ENCODE peak calls at places on chromosomes 6 and 20, in ten cellular contexts. S is ELR; H is A549; D is naive thymus-derived CD4-positive, alpha-beta T cell; U is SW 1271; Z is NCI-H345; C is activated T-helper 1 cell treated with anti-CD3 and anti-CD28 coated beads, Interleukin-12 subunit alpha, Interleukin-12 subunit beta, Interleukin-2, Interleukin-4 antibody, amounts not matched to agents 30 ng/mL and 10 ng/mL and 1 ng/mL, durations not matched to agents 14 hours and 24 hours and 36 hours; L is EL; E is foreskin fibroblast; X is activated gamma-delta T cell treated with anti-CD3 and anti-CD28 coated beads, Interleukin-2, amount 50 U/mL, for 16 hours. P is an unnamed sample.
A peak's percentile ranks its signal among the peaks of the same experiment; 100 is the strongest.

GRCh38 chr6:138695193-138695592 is 78.4 kb upstream of the CCDC28A start:
- DNase-seq in U (no peak), L (no peak), Z (no peak), X (no peak), C (no peak), D (no peak), S (no peak), E (no peak), H (no peak), P (no peak)

GRCh38 chr6:17305219-17306001 is 24.2 kb downstream of the RBM24 start:
- DNase-seq in S (peak; percentile 61), U (no peak), H (no peak), X (no peak), C (no peak), L (peak; percentile 36), E (no peak), D (no peak), Z (no peak), P (no peak)

GRCh38 chr20:6731951-6732580 is 35.4 kb upstream of the BMP2 start:
- DNase-seq in S (no peak), Z (no peak), H (no peak), C (no peak), E (no peak), U (no peak), X (no peak), L (no peak), D (no peak), P (no peak)

GRCh38 chr6:47073125-47074110 is 31.3 kb upstream of the ADGRF1 start:
- DNase-seq in L (no peak), X (no peak), U (no peak), D (no peak), C (no peak), S (peak; percentile 44), E (no peak), Z (no peak), H (no peak), P (no peak)

GRCh38 chr6:112337209-112337638 is 9.9 kb upstream of the RFPL4B start:
- DNase-seq in S (peak; percentile 84), D (no peak), H (peak; percentile 62), L (peak; percentile 83), C (no peak), E (peak; percentile 84), X (no peak), Z (peak; percentile 73), U (peak; percentile 33), P (no peak)

GRCh38 chr6:27684264-27685211 is 211.6 kb upstream of the ZNF184 start:
- DNase-seq in L (peak; percentile 88), X (peak; percentile 14), U (peak; percentile 98), H (peak; percentile 93), E (peak; percentile 65), D (peak; percentile 39), Z (peak; percentile 75), S (peak; percentile 95), C (peak; percentile 37), P (peak; percentile 71)

GRCh38 chr6:165025040-165025439 is 284.4 kb downstream of the C6orf118 start:
- DNase-seq in H (no peak), Z (no peak), D (no peak), C (no peak), S (no peak), L (no peak), X (no peak), U (no peak), E (no peak), P (no peak)

GRCh38 chr6:40398810-40399477 is 188.2 kb downstream of the LRFN2 start:
- DNase-seq in Z (peak; percentile 15), U (no peak), X (no peak), C (no peak), E (no peak), S (no peak), D (no peak), H (no peak), L (no peak), P (no peak)

GRCh38 chr6:41367700-41368099 is 32.3 kb downstream of the NCR2 start:
- DNase-seq in U (peak; percentile 68), X (no peak), S (peak; percentile 65), C (no peak), E (no peak), Z (peak; percentile 72), D (no peak), H (peak; percentile 56), L (peak; percentile 53), P (no peak)

GRCh38 chr6:2388554-2389324 is 143.3 kb upstream of the GMDS start:
- DNase-seq in H (no peak), C (no peak), E (no peak), S (no peak), U (no peak), Z (no peak), D (no peak), X (no peak), L (no peak), P (no peak)

GRCh38 chr6:150528648-150529285 is 70.9 kb upstream of the PLEKHG1 start:
- DNase-seq in S (no peak), C (no peak), E (peak; percentile 1), L (peak; percentile 40), D (no peak), U (no peak), H (no peak), Z (no peak), X (no peak), P (no peak)

GRCh38 chr6:168270274-168271174 is 49.1 kb downstream of the DACT2 start:
- DNase-seq in L (no peak), S (no peak), Z (no peak), X (no peak), D (no peak), U (no peak), H (no peak), C (no peak), E (no peak), P (no peak)

GRCh38 chr6:19410477-19410876 is 426.7 kb upstream of the ID4 start:
- DNase-seq in E (peak; percentile 49), H (peak; percentile 3), U (no peak), Z (no peak), X (no peak), C (no peak), D (no peak), L (peak; percentile 65), S (peak; percentile 79), P (no peak)

GRCh38 chr6:44309092-44309491 is 4.1 kb downstream of the AARS2 start:
- DNase-seq in U (no peak), L (peak; percentile 52), Z (no peak), C (no peak), D (no peak), E (peak; percentile 81), H (no peak), S (no peak), X (no peak), P (no peak)

GRCh38 chr20:49594143-49594928 is 26.4 kb upstream of the PTGIS start:
- DNase-seq in C (peak; percentile 76), L (peak; percentile 44), E (peak; percentile 94), H (no peak), U (no peak), X (peak; percentile 61), Z (no peak), D (no peak), S (peak; percentile 59), P (no peak)

GRCh38 chr20:38094373-38094775 is 60.8 kb downstream of the RPRD1B start:
- DNase-seq in E (peak; percentile 81), S (peak; percentile 95), D (no peak), L (peak; percentile 80), H (peak; percentile 57), C (peak; percentile 30), X (no peak), Z (no peak), U (peak; percentile 92), P (peak; percentile 65)

GRCh38 chr6:116500969-116501433 is 10.4 kb upstream of the CALHM5 start:
- DNase-seq in H (peak; percentile 14), Z (no peak), C (peak; percentile 5), L (no peak), D (peak; percentile 54), U (no peak), E (no peak), X (no peak), S (no peak), P (no peak)

GRCh38 chr20:50170549-50171220 is 17.2 kb upstream of the PEDS1 start:
- DNase-seq in X (no peak), L (no peak), Z (no peak), D (no peak), U (no peak), S (no peak), C (no peak), H (no peak), E (no peak), P (no peak)

GRCh38 chr6:128235556-128235955 is 284.8 kb downstream of the PTPRK start:
- DNase-seq in E (peak; percentile 21), X (no peak), D (no peak), U (no peak), S (peak; percentile 17), L (peak; percentile 1), C (no peak), Z (no peak), H (no peak), P (no peak)

GRCh38 chr6:52049252-52050050 is 38.0 kb downstream of the PKHD1 start:
- DNase-seq in E (no peak), Z (peak; percentile 31), U (peak; percentile 40), S (peak; percentile 52), H (peak; percentile 21), D (no peak), X (no peak), C (no peak), L (peak; percentile 34), P (peak; percentile 43)

GRCh38 chr6:111263837-111264236 is 176.5 kb downstream of the SLC16A10 start:
- DNase-seq in U (peak; percentile 64), L (peak; percentile 84), X (no peak), E (peak; percentile 73), Z (no peak), D (no peak), C (no peak), S (peak; percentile 90), H (no peak), P (no peak)

GRCh38 chr20:40663991-40664880 is 24.8 kb downstream of the MAFB start:
- DNase-seq in L (no peak), X (no peak), D (no peak), S (no peak), C (no peak), Z (no peak), H (no peak), U (no peak), E (no peak), P (no peak)

GRCh38 chr6:82363368-82364086 is at the start of gene TPBG:
- DNase-seq in X (no peak), C (no peak), D (no peak), L (peak; percentile 81), E (peak; percentile 72), Z (peak; percentile 81), S (peak; percentile 84), H (peak; percentile 72), U (peak; percentile 67), P (peak; percentile 59)

GRCh38 chr6:8180327-8181161 is 78.2 kb upstream of the EEF1E1 start:
- DNase-seq in L (peak; percentile 97), X (no peak), E (peak; percentile 85), C (no peak), D (no peak), U (peak; percentile 86), Z (no peak), S (peak; percentile 77), H (no peak), P (no peak)

GRCh38 chr6:96716221-96716620 is 121.1 kb downstream of the GPR63 start:
- DNase-seq in Z (peak; percentile 53), X (no peak), U (no peak), H (no peak), D (no peak), E (no peak), C (no peak), S (no peak), L (no peak), P (no peak)

GRCh38 chr20:59676877-59677140 is 72.5 kb downstream of the PHACTR3 start:
- DNase-seq in L (no peak), H (no peak), E (no peak), S (no peak), Z (no peak), U (no peak), X (no peak), D (no peak), C (no peak), P (no peak)

GRCh38 chr6:45049188-45049843 is 278.8 kb upstream of the RUNX2 start:
- DNase-seq in U (peak; percentile 6), H (peak; percentile 0), E (peak; percentile 2), L (peak; percentile 30), X (no peak), C (no peak), D (no peak), Z (no peak), S (peak; percentile 73), P (no peak)

GRCh38 chr6:148811472-148811871 is 64.6 kb downstream of the UST start:
- DNase-seq in C (no peak), L (no peak), H (no peak), U (no peak), S (no peak), D (no peak), X (no peak), Z (no peak), E (no peak), P (no peak)

P was measured in GM13976.